ENCODE peak calls at places on chromosomes 6 and 20, in four cellular contexts. Z is Peyer's patch, A is GM23248, M is NT2/D1. E is an unnamed sample.
A peak's percentile ranks its signal among the peaks of the same experiment; 100 is the strongest.

GRCh38 chr6:73577605-73578160 is 56.9 kb upstream of the EEF1A1 start:
- DNase-seq in Z (no peak), A (no peak), M (no peak), E (no peak)

GRCh38 chr6:30544666-30545272 is 11.5 kb downstream of the GNL1 start:
- DNase-seq in Z (no peak), A (peak; percentile 88), M (no peak), E (peak; percentile 39)

GRCh38 chr6:119347466-119348307 is 1.9 kb downstream of the MAN1A1 start:
- DNase-seq in Z (peak; percentile 73), A (peak; percentile 61), M (no peak), E (no peak)

GRCh38 chr6:125057392-125058246 is 95.4 kb downstream of the RNF217 start:
- DNase-seq in Z (no peak), A (no peak), M (no peak), E (no peak)

GRCh38 chr6:37344308-37344707 is 9.5 kb upstream of the RNF8 start:
- DNase-seq in Z (no peak), A (no peak), M (no peak), E (no peak)

GRCh38 chr6:32081168-32081624 is 27.9 kb downstream of the TNXB start:
- DNase-seq in Z (no peak), A (peak; percentile 97), M (no peak), E (no peak)

GRCh38 chr6:141290871-141291270 is 841.9 kb upstream of the GJE1 start:
- DNase-seq in Z (no peak), A (peak; percentile 16), M (no peak), E (no peak)

GRCh38 chr20:23255658-23256385 is 94.8 kb upstream of the NXT1 start:
- DNase-seq in Z (no peak), A (peak; percentile 29), M (no peak), E (no peak)

GRCh38 chr6:75493400-75494064 is at the start of gene FILIP1:
- DNase-seq in Z (no peak), A (peak; percentile 28), M (no peak), E (peak; percentile 75)

GRCh38 chr6:25727028-25727427 is 27.5 kb upstream of the SLC17A4 start:
- DNase-seq in Z (no peak), A (no peak), M (no peak), E (no peak)

GRCh38 chr20:47762699-47763098 is 22.6 kb downstream of the SULF2 start:
- DNase-seq in Z (no peak), A (peak; percentile 10), M (no peak), E (no peak)

GRCh38 chr6:113630738-113631535 is 226.2 kb upstream of the MARCKS start:
- DNase-seq in Z (peak; percentile 76), A (peak; percentile 82), M (no peak), E (no peak)

GRCh38 chr6:1424306-1424927 is 35.0 kb downstream of the FOXF2 start:
- DNase-seq in Z (no peak), A (peak; percentile 86), M (no peak), E (peak; percentile 80)

GRCh38 chr6:67863346-67863745 is 771.7 kb upstream of the ADGRB3 start:
- DNase-seq in Z (no peak), A (no peak), M (no peak), E (no peak)

GRCh38 chr20:23061713-23062561 is 12.5 kb upstream of the THBD start:
- DNase-seq in Z (no peak), A (peak; percentile 91), M (no peak), E (no peak)

GRCh38 chr6:24699521-24700359 is 19.2 kb downstream of the C6orf62 start:
- DNase-seq in Z (no peak), A (no peak), M (no peak), E (no peak)

GRCh38 chr6:24708612-24709011 is 10.3 kb downstream of the C6orf62 start:
- DNase-seq in Z (no peak), A (no peak), M (no peak), E (no peak)

GRCh38 chr6:24704468-24704867 is 14.5 kb downstream of the C6orf62 start:
- DNase-seq in Z (no peak), A (no peak), M (no peak), E (no peak)

GRCh38 chr6:24702720-24703282 is 16.2 kb downstream of the C6orf62 start:
- DNase-seq in Z (no peak), A (no peak), M (no peak), E (no peak)
- H3K36me3 ChIP-seq in Z (peaks cover 66% of the 10 kb centered on the region), A (peaks cover 55% of the 10 kb centered on the region), M (peaks cover 54% of the 10 kb centered on the region), E (peaks cover 79% of the 10 kb centered on the region)

DNA sequence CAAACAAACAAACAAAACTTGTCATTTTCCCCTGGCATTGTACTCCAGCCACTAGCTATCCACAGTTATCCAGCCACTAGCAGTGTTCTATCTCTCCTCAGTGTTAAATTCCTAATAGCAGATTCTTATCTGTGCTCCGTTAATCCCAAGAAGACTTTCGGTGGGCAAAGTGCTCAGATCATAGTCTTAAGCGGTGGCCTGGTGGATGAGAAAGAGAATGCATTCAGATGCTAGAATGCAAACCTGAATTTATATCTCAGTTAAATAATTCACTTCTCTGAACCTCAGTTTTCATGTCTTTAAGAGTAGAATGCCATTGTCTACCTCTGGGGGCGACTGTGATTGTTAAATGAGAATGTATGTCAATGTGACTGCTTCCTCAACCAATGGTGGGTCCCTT is 47.7 kb upstream of the KCNG1 start:
- DNase-seq in Z (no peak), A (no peak), M (no peak), E (no peak)
- H3K36me3 ChIP-seq in Z (no peaks in the 10 kb centered on the region), A (no peaks in the 10 kb centered on the region), M (no peaks in the 10 kb centered on the region), E (no peaks in the 10 kb centered on the region)

DNA sequence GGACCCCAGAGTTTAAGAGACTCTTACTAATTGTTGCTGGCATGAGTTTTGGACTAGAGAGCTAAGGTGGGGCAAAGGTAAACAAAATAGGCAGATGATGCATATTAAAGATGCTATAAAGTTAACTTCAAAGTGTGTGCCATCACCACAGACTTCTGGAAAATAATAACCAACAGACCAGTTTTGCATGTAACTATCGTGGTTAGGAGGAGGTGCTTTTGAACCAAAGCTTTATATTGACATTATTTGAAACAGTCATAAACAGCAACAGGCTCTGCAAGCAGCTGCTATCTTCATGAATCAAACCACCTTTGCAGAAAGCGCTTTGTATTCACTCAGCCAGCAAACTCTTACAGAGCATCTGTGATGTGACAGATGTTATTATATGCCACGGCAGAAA is 81.8 kb downstream of the CRYBG1 start:
- DNase-seq in Z (no peak), A (no peak), M (no peak), E (no peak)
- H3K36me3 ChIP-seq in Z (no peaks in the 10 kb centered on the region), A (no peaks in the 10 kb centered on the region), M (no peaks in the 10 kb centered on the region), E (no peaks in the 10 kb centered on the region)

GRCh38 chr6:160002882-160003281 is 34.0 kb downstream of the IGF2R start:
- DNase-seq in Z (no peak), A (no peak), M (no peak), E (no peak)
- H3K36me3 ChIP-seq in Z (no peaks in the 10 kb centered on the region), A (no peaks in the 10 kb centered on the region), M (peaks cover 14% of the 10 kb centered on the region), E (peaks cover 16% of the 10 kb centered on the region)

DNA sequence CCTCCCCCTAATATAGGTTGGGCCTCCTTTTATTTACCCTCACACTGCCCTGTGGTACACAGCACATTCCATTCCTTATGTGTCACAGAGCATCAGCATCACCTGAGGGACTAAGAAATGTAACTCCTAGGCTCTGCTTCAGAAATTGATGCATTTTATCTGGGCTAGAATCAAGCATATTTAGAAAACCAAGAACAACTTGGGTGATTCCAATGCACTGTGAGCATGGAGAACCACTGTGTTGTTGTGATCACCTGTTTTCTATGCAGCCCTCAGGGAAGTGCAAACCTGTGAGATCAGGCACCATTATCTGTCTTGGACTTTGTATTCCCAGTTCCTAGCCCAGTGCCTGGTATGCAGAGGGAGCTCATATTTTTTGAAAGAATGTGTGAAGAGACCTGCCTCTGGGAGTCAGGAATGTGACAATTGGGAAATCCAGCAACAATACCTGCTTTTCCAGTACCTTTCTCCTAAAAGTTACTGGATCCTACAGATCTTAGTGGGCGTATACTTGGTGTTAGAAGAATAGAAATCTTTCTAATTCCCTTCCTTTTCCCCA is 7.0 kb downstream of the KAT14 start:
- DNase-seq in Z (no peak), A (no peak), M (no peak), E (no peak)
- H3K36me3 ChIP-seq in Z (peaks cover 30% of the 10 kb centered on the region), A (peaks cover 8% of the 10 kb centered on the region), M (peaks cover 24% of the 10 kb centered on the region), E (peaks cover 41% of the 10 kb centered on the region)